ENCODE peak calls at places on chromosomes 13 and 19, in nine cellular contexts. T is activated CD4-positive, alpha-beta T cell treated with anti-CD3 and anti-CD28 coated beads for 48 hours; M is C1 segment of cervical spinal cord; P is progenitor cell of endocrine pancreas; X is stimulated activated CD4-positive, alpha-beta T cell treated with anti-CD3 and anti-CD28 coated beads, Interleukin-4, amount 100 ng/mL, for 1 hour; C is DMS79; F is GM18507; V is effector CD4-positive, alpha-beta T cell; K is HFFc6. B is an unnamed sample.

GRCh38 chr19:30898353-30899103 is 450.7 kb downstream of the TSHZ3 start:
- DNase-seq in V (no peak), K (no peak), F (no peak), M (no peak), C (no peak), T (no peak), P (no peak), X (no peak), B (no peak)

GRCh38 chr19:21604351-21604926 is 99.0 kb downstream of the ZNF429 start:
- DNase-seq in V (no peak), T (peak), P (no peak), F (no peak), K (peak), M (no peak), X (no peak), C (peak), B (no peak)

GRCh38 chr13:86002921-86003488 is 203.8 kb upstream of the SLITRK6 start:
- DNase-seq in M (no peak), C (no peak), X (no peak), P (no peak), K (no peak), V (no peak), T (no peak), F (no peak), B (no peak)

GRCh38 chr19:11421607-11422098 is 2.5 kb upstream of the RGL3 start:
- DNase-seq in X (peak), K (no peak), F (no peak), V (no peak), C (no peak), M (no peak), P (no peak), T (peak), B (no peak)

GRCh38 chr13:51912511-51913225 is 50.9 kb downstream of the CCDC70 start:
- DNase-seq in T (no peak), P (no peak), C (no peak), X (no peak), K (no peak), F (no peak), M (no peak), V (no peak), B (no peak)

GRCh38 chr19:8039231-8039630 is 13.3 kb upstream of the CCL25 start:
- DNase-seq in M (no peak), V (no peak), X (no peak), K (no peak), F (no peak), T (no peak), P (no peak), C (no peak), B (no peak)

GRCh38 chr19:33064117-33064777 is 441 bp downstream of the RHPN2 start:
- DNase-seq in V (no peak), P (peak), K (no peak), C (no peak), F (no peak), T (peak), X (peak), M (no peak), B (no peak)

GRCh38 chr19:3136684-3137055 is 837 bp downstream of the GNA15 start:
- DNase-seq in M (no peak), X (no peak), C (no peak), V (no peak), F (no peak), P (no peak), K (no peak), T (no peak), B (peak)

GRCh38 chr19:43594710-43595604 is 977 bp downstream of the IRGQ start:
- DNase-seq in F (no peak), V (peak), K (peak), P (peak), T (peak), M (no peak), X (peak), C (peak), B (peak)

GRCh38 chr13:100543872-100544602 is 44.6 kb downstream of the GGACT start:
- DNase-seq in T (no peak), M (no peak), X (no peak), C (no peak), F (no peak), V (no peak), P (no peak), K (no peak), B (no peak)

GRCh38 chr19:50794074-50794777 is 4.0 kb downstream of the ACP4 start:
- DNase-seq in V (no peak), K (no peak), T (peak), C (no peak), M (no peak), F (peak), X (peak), P (no peak), B (no peak)

GRCh38 chr13:21243045-21243842 is 66.8 kb downstream of the MRPL57 start:
- DNase-seq in P (no peak), C (peak), X (no peak), V (no peak), K (no peak), M (no peak), T (no peak), F (no peak), B (no peak)

GRCh38 chr19:53057904-53058579 is 13.5 kb downstream of the ERVV-2 start:
- DNase-seq in X (no peak), F (no peak), K (no peak), T (peak), V (no peak), P (peak), C (peak), M (no peak), B (no peak)

GRCh38 chr13:75544681-75545333 is 4.8 kb upstream of the UCHL3 start:
- DNase-seq in V (no peak), M (no peak), P (no peak), C (no peak), T (no peak), K (peak), X (no peak), F (no peak), B (no peak)

GRCh38 chr19:4518345-4519171 is at the start of gene PLIN4:
- DNase-seq in F (no peak), V (no peak), C (no peak), M (peak), X (no peak), T (no peak), P (no peak), K (no peak), B (no peak)

GRCh38 chr19:3761382-3762129 is at the start of gene APBA3:
- DNase-seq in F (peak), X (peak), V (peak), P (peak), M (peak), C (peak), T (peak), K (peak), B (peak)

GRCh38 chr13:109862627-109863026 is 76.2 kb upstream of the IRS2 start:
- DNase-seq in C (peak), P (no peak), K (peak), V (no peak), X (no peak), M (no peak), T (no peak), F (no peak), B (no peak)

GRCh38 chr13:40875583-40875982 is 86.2 kb downstream of the SLC25A15 start:
- DNase-seq in P (no peak), V (no peak), T (no peak), M (no peak), C (no peak), X (no peak), K (no peak), F (no peak), B (no peak)

GRCh38 chr19:31257426-31258130 is 91.7 kb downstream of the TSHZ3 start:
- DNase-seq in P (no peak), F (no peak), V (no peak), K (no peak), X (no peak), M (no peak), T (no peak), C (no peak), B (no peak)

GRCh38 chr13:102845630-102846260 is at the start of gene ERCC5:
- DNase-seq in C (peak), F (peak), X (peak), T (peak), K (peak), M (peak), P (peak), V (peak), B (peak)

GRCh38 chr13:99565478-99566124 is 64.3 kb downstream of the TM9SF2 start:
- DNase-seq in K (no peak), C (no peak), P (no peak), V (no peak), M (no peak), T (no peak), X (no peak), F (no peak), B (no peak)

GRCh38 chr13:37075164-37075563 is 15.7 kb upstream of the SUPT20H start:
- DNase-seq in V (no peak), C (no peak), X (no peak), T (no peak), P (no peak), K (no peak), F (no peak), M (no peak), B (no peak)

GRCh38 chr19:2982983-2983350 is 5.6 kb downstream of the TLE6 start:
- DNase-seq in F (no peak), X (no peak), V (no peak), C (peak), M (peak), T (no peak), P (no peak), K (peak), B (peak)

GRCh38 chr19:49845433-49845832 is 5.5 kb upstream of the PTOV1 start:
- DNase-seq in X (no peak), T (no peak), K (no peak), F (no peak), M (no peak), C (no peak), P (no peak), V (no peak), B (no peak)

GRCh38 chr13:90430127-90430526 is 917.4 kb upstream of the MIR17HG start:
- DNase-seq in X (no peak), T (no peak), M (no peak), C (no peak), P (no peak), F (no peak), V (no peak), K (no peak), B (no peak)

GRCh38 chr19:4233282-4233853 is 4.0 kb downstream of the EBI3 start:
- DNase-seq in T (peak), K (no peak), F (no peak), X (peak), V (peak), P (peak), M (no peak), C (no peak), B (peak)

GRCh38 chr19:14519860-14520407 is 1.7 kb upstream of the DNAJB1 start:
- DNase-seq in C (no peak), V (no peak), T (peak), K (peak), M (peak), F (no peak), X (no peak), P (no peak), B (no peak)

GRCh38 chr13:20197361-20197834 is 4.7 kb upstream of the GJB2 start:
- DNase-seq in P (no peak), M (no peak), F (no peak), V (no peak), C (peak), K (no peak), T (peak), X (no peak), B (no peak)

GRCh38 chr19:10882108-10882457 is 10.7 kb downstream of the CARM1 start:
- DNase-seq in F (no peak), X (no peak), P (no peak), V (no peak), M (no peak), C (no peak), T (no peak), K (no peak), B (peak)

GRCh38 chr19:21098291-21098690 is 16.3 kb downstream of the ZNF714 start:
- DNase-seq in C (no peak), M (no peak), K (no peak), X (no peak), T (no peak), P (no peak), V (no peak), F (no peak), B (no peak)

GRCh38 chr19:12052571-12053169 is at the start of gene ZNF878:
- DNase-seq in P (peak), K (peak), V (peak), T (peak), F (no peak), C (peak), M (peak), X (peak), B (peak)

GRCh38 chr13:50081106-50081898 is 66.1 kb downstream of the KCNRG start:
- DNase-seq in F (no peak), C (no peak), K (no peak), V (peak), X (peak), T (peak), M (peak), P (peak), B (peak)

GRCh38 chr13:29743229-29743786 is 107.1 kb downstream of the UBL3 start:
- DNase-seq in K (peak), C (no peak), V (no peak), X (no peak), P (no peak), M (no peak), F (no peak), T (no peak), B (no peak)

GRCh38 chr19:5826531-5827341 is 12.8 kb downstream of the FUT6 start:
- DNase-seq in P (no peak), V (no peak), C (peak), F (no peak), K (no peak), M (no peak), X (peak), T (peak), B (no peak)

GRCh38 chr13:102983496-102983895 is 82.7 kb downstream of the SLC10A2 start:
- DNase-seq in C (no peak), V (no peak), T (no peak), K (no peak), F (no peak), X (no peak), P (no peak), M (no peak), B (no peak)

GRCh38 chr13:111213964-111214726 is 99.0 kb downstream of the ARHGEF7 start:
- DNase-seq in F (no peak), V (no peak), T (no peak), M (no peak), X (no peak), P (no peak), C (peak), K (no peak), B (no peak)

B was measured in posterior cingulate gyrus.